ENCODE peak calls at places on chromosomes 2 and 18, in four cellular contexts. R is IMR-90, P is PC-3, Z is ovary. G is an unnamed sample.
A peak's percentile ranks its signal among the peaks of the same experiment; 100 is the strongest.

GRCh38 chr18:48270929-48271328 is 138.3 kb downstream of the ZBTB7C start:
- DNase-seq in P (peak; percentile 11), Z (no peak), R (no peak), G (no peak)

GRCh38 chr18:60277855-60278480 is 94.6 kb downstream of the MC4R start:
- DNase-seq in R (peak; percentile 83), Z (no peak), P (peak; percentile 97), G (no peak)

GRCh38 chr2:81206216-81206615 is 901.7 kb upstream of the LRRTM1 start:
- DNase-seq in R (no peak), Z (no peak), P (peak; percentile 60), G (no peak)

GRCh38 chr2:65079017-65079416 is 22.8 kb downstream of the CEP68 start:
- DNase-seq in R (no peak), Z (no peak), P (no peak), G (no peak)

GRCh38 chr18:68965817-68966216 is 167.9 kb downstream of the CCDC102B start:
- DNase-seq in Z (no peak), R (no peak), P (no peak), G (no peak)

GRCh38 chr2:71666094-71666474 is 212.7 kb downstream of the DYSF start:
- DNase-seq in Z (no peak), P (no peak), R (no peak), G (no peak)

GRCh38 chr2:191013617-191013875 is 425 bp downstream of the STAT1 start:
- DNase-seq in R (no peak), P (peak; percentile 13), Z (no peak), G (no peak)

GRCh38 chr18:24805156-24805555 is 344.7 kb downstream of the HRH4 start:
- DNase-seq in P (no peak), R (no peak), Z (no peak), G (no peak)

GRCh38 chr2:167681234-167681633 is 566.2 kb downstream of the STK39 start:
- DNase-seq in Z (no peak), R (no peak), P (no peak), G (no peak)

GRCh38 chr2:66694087-66694858 is 259.3 kb downstream of the MEIS1 start:
- DNase-seq in P (no peak), Z (no peak), R (no peak), G (no peak)

GRCh38 chr2:160205511-160205910 is 5.4 kb upstream of the ITGB6 start:
- DNase-seq in R (peak; percentile 97), Z (no peak), P (peak; percentile 99), G (no peak)

DNA sequence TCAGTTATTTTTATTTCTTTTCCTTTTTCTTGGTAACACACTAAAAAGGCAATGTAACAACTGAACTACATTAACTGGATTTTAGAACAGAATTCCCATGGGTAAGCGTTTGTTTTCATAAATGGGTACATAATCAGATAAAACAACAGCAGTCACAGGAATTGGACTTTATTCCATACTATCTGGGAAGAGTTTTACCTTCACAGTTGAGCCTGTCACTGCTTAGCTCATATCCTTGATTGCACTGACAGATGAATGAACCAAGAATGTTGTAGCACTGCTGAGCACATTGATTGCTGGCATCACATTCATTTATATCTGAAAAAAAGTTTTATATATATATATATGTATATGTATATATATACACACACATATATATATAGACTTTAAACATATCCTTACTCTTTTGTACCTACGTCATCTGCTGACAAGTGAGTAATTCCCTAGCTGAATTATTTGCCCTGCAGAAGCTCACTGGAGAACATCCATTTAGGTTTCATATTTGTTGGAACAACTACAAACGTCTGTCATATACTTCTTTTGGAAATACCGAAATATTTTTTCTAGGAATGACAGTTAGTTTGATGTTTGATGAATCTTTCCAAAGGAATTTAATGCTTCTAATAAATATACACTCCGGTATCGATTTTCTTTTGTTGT is 47.0 kb downstream of the EFEMP1 start:
- DNase-seq in P (no peak), R (no peak), Z (no peak), G (no peak)
- TF ChIP-seq CTCF in P (no peak), R (no peak), Z (no peak), G (no peak)

GRCh38 chr18:55093808-55094207 is 134.5 kb upstream of the CCDC68 start:
- DNase-seq in P (no peak), Z (no peak), R (no peak), G (no peak)

GRCh38 chr18:55097406-55098170 is 138.3 kb upstream of the CCDC68 start:
- DNase-seq in R (no peak), P (no peak), Z (no peak), G (no peak)

GRCh38 chr18:55093295-55093694 is 134.0 kb upstream of the CCDC68 start:
- DNase-seq in R (no peak), P (no peak), Z (no peak), G (no peak)

GRCh38 chr18:55095579-55095978 is 136.3 kb upstream of the CCDC68 start:
- DNase-seq in R (no peak), Z (no peak), P (no peak), G (no peak)

GRCh38 chr18:55096261-55097026 is 137.2 kb upstream of the CCDC68 start:
- DNase-seq in P (peak; percentile 72), Z (peak; percentile 38), R (peak; percentile 72), G (no peak)
- TF ChIP-seq CTCF in P (peak; percentile 68), Z (no peak), R (peak; percentile 50), G (no peak)

GRCh38 chr2:150548527-150548926 is 61.1 kb upstream of the RND3 start:
- DNase-seq in R (peak; percentile 39), P (peak; percentile 51), Z (no peak), G (no peak)
- TF ChIP-seq CTCF in R (peak; percentile 43), P (peak; percentile 68), Z (no peak), G (no peak)

GRCh38 chr2:5914831-5915611 is 222.8 kb downstream of the SOX11 start:
- DNase-seq in Z (no peak), P (peak; percentile 2), R (peak; percentile 87), G (no peak)
- TF ChIP-seq CTCF in Z (no peak), P (no peak), R (peak; percentile 44), G (no peak)

G was measured in omental fat pad.